ENCODE peak calls at places on chromosomes 3 and 15, in seven cellular contexts. One of them, this sample, is unnamed.

GRCh38 chr3:131819656-131820055 is 215.2 kb downstream of the CPNE4 start:
- DNase-seq in sciatic nerve: no peak
- DNase-seq in AG08395: no peak
- DNase-seq in HT1080: no peak
- DNase-seq in mucosa of descending colon: no peak
- DNase-seq in left ventricle myocardium superior: no peak
- DNase-seq in bronchial epithelial cell: no peak
- DNase-seq in this sample: no peak

GRCh38 chr15:41465822-41466421 is 27.8 kb upstream of the ITPKA start:
- DNase-seq in sciatic nerve: no peak
- DNase-seq in AG08395: peak
- DNase-seq in HT1080: peak
- DNase-seq in mucosa of descending colon: no peak
- DNase-seq in left ventricle myocardium superior: no peak
- DNase-seq in bronchial epithelial cell: peak
- DNase-seq in this sample: peak

GRCh38 chr3:170090601-170090981 is 52.8 kb downstream of the GPR160 start:
- DNase-seq in sciatic nerve: no peak
- DNase-seq in AG08395: no peak
- DNase-seq in HT1080: no peak
- DNase-seq in mucosa of descending colon: no peak
- DNase-seq in left ventricle myocardium superior: no peak
- DNase-seq in bronchial epithelial cell: no peak
- DNase-seq in this sample: no peak

GRCh38 chr3:197711973-197712707 is 24.6 kb downstream of the RUBCN start:
- DNase-seq in sciatic nerve: peak
- DNase-seq in AG08395: peak
- DNase-seq in HT1080: peak
- DNase-seq in mucosa of descending colon: peak
- DNase-seq in left ventricle myocardium superior: peak
- DNase-seq in bronchial epithelial cell: peak
- DNase-seq in this sample: peak

GRCh38 chr3:131957980-131958379 is 76.8 kb downstream of the CPNE4 start:
- DNase-seq in sciatic nerve: no peak
- DNase-seq in AG08395: no peak
- DNase-seq in HT1080: no peak
- DNase-seq in mucosa of descending colon: no peak
- DNase-seq in left ventricle myocardium superior: no peak
- DNase-seq in bronchial epithelial cell: peak
- DNase-seq in this sample: no peak

GRCh38 chr3:33786565-33787327 is 11.7 kb upstream of the PDCD6IP start:
- DNase-seq in sciatic nerve: no peak
- DNase-seq in AG08395: no peak
- DNase-seq in HT1080: no peak
- DNase-seq in mucosa of descending colon: no peak
- DNase-seq in left ventricle myocardium superior: no peak
- DNase-seq in bronchial epithelial cell: no peak
- DNase-seq in this sample: no peak

GRCh38 chr3:85567074-85567676 is 608.4 kb downstream of the CADM2 start:
- DNase-seq in sciatic nerve: peak
- DNase-seq in AG08395: no peak
- DNase-seq in HT1080: no peak
- DNase-seq in mucosa of descending colon: no peak
- DNase-seq in left ventricle myocardium superior: peak
- DNase-seq in bronchial epithelial cell: peak
- DNase-seq in this sample: peak

GRCh38 chr3:190840146-190840545 is 22.3 kb downstream of the GMNC start:
- DNase-seq in sciatic nerve: no peak
- DNase-seq in AG08395: no peak
- DNase-seq in HT1080: no peak
- DNase-seq in mucosa of descending colon: no peak
- DNase-seq in left ventricle myocardium superior: no peak
- DNase-seq in bronchial epithelial cell: peak
- DNase-seq in this sample: peak

GRCh38 chr15:101099183-101099582 is 152.7 kb downstream of the CHSY1 start:
- DNase-seq in sciatic nerve: no peak
- DNase-seq in AG08395: no peak
- DNase-seq in HT1080: no peak
- DNase-seq in mucosa of descending colon: no peak
- DNase-seq in left ventricle myocardium superior: no peak
- DNase-seq in bronchial epithelial cell: peak
- DNase-seq in this sample: no peak

GRCh38 chr3:34807611-34808010 is 831.7 kb upstream of the ARPP21 start:
- DNase-seq in sciatic nerve: no peak
- DNase-seq in AG08395: no peak
- DNase-seq in HT1080: no peak
- DNase-seq in mucosa of descending colon: no peak
- DNase-seq in left ventricle myocardium superior: no peak
- DNase-seq in bronchial epithelial cell: no peak
- DNase-seq in this sample: no peak

GRCh38 chr15:33860749-33861148 is 107.5 kb upstream of the CHRM5 start:
- DNase-seq in sciatic nerve: no peak
- DNase-seq in AG08395: peak
- DNase-seq in HT1080: peak
- DNase-seq in mucosa of descending colon: no peak
- DNase-seq in left ventricle myocardium superior: no peak
- DNase-seq in bronchial epithelial cell: peak
- DNase-seq in this sample: peak

GRCh38 chr15:40379853-40380252 is 2.7 kb upstream of the KNSTRN start:
- DNase-seq in sciatic nerve: peak
- DNase-seq in AG08395: peak
- DNase-seq in HT1080: peak
- DNase-seq in mucosa of descending colon: no peak
- DNase-seq in left ventricle myocardium superior: peak
- DNase-seq in bronchial epithelial cell: peak
- DNase-seq in this sample: peak

GRCh38 chr15:60964527-60964926 is 264.6 kb downstream of the RORA start:
- DNase-seq in sciatic nerve: no peak
- DNase-seq in AG08395: no peak
- DNase-seq in HT1080: peak
- DNase-seq in mucosa of descending colon: no peak
- DNase-seq in left ventricle myocardium superior: peak
- DNase-seq in bronchial epithelial cell: no peak
- DNase-seq in this sample: no peak

GRCh38 chr3:20023663-20024417 is 11.8 kb upstream of the PP2D1 start:
- DNase-seq in sciatic nerve: peak
- DNase-seq in AG08395: no peak
- DNase-seq in HT1080: peak
- DNase-seq in mucosa of descending colon: peak
- DNase-seq in left ventricle myocardium superior: peak
- DNase-seq in bronchial epithelial cell: no peak
- DNase-seq in this sample: no peak

GRCh38 chr3:14174483-14174882 is 3.9 kb downstream of the XPC start:
- DNase-seq in sciatic nerve: no peak
- DNase-seq in AG08395: no peak
- DNase-seq in HT1080: no peak
- DNase-seq in mucosa of descending colon: no peak
- DNase-seq in left ventricle myocardium superior: no peak
- DNase-seq in bronchial epithelial cell: peak
- DNase-seq in this sample: no peak

GRCh38 chr3:74897006-74897405 is 282.5 kb upstream of the CNTN3 start:
- DNase-seq in sciatic nerve: no peak
- DNase-seq in AG08395: peak
- DNase-seq in HT1080: peak
- DNase-seq in mucosa of descending colon: no peak
- DNase-seq in left ventricle myocardium superior: no peak
- DNase-seq in bronchial epithelial cell: peak
- DNase-seq in this sample: peak